ENCODE peak calls at places on chromosomes 5 and 9, in ten cellular contexts. One of them, this sample, is unnamed.

GRCh38 chr5:64594601-64595518 is 89.0 kb downstream of the RGS7BP start:
- DNase-seq in GM10248: no peak
- DNase-seq in nephron progenitor cell: peak
- DNase-seq in AG10803: no peak
- DNase-seq in brain microvascular endothelial cell: no peak
- DNase-seq in cardiac fibroblast: peak
- DNase-seq in right atrium auricular region: no peak
- DNase-seq in mucosa of descending colon: no peak
- DNase-seq in progenitor cell of endocrine pancreas: no peak
- DNase-seq in type B pancreatic cell: no peak
- DNase-seq in this sample: no peak

GRCh38 chr5:178590141-178590923 is at the start of gene COL23A1:
- DNase-seq in GM10248: peak
- DNase-seq in nephron progenitor cell: peak
- DNase-seq in AG10803: peak
- DNase-seq in brain microvascular endothelial cell: peak
- DNase-seq in cardiac fibroblast: peak
- DNase-seq in right atrium auricular region: no peak
- DNase-seq in mucosa of descending colon: peak
- DNase-seq in progenitor cell of endocrine pancreas: peak
- DNase-seq in type B pancreatic cell: peak
- DNase-seq in this sample: no peak

GRCh38 chr9:4297795-4298254 is 2.0 kb downstream of the GLIS3 start:
- DNase-seq in GM10248: peak
- DNase-seq in nephron progenitor cell: peak
- DNase-seq in AG10803: peak
- DNase-seq in brain microvascular endothelial cell: peak
- DNase-seq in cardiac fibroblast: peak
- DNase-seq in right atrium auricular region: peak
- DNase-seq in mucosa of descending colon: peak
- DNase-seq in progenitor cell of endocrine pancreas: peak
- DNase-seq in type B pancreatic cell: peak
- DNase-seq in this sample: peak

GRCh38 chr5:16784843-16785791 is 151.0 kb downstream of the MYO10 start:
- DNase-seq in GM10248: peak
- DNase-seq in nephron progenitor cell: no peak
- DNase-seq in AG10803: no peak
- DNase-seq in brain microvascular endothelial cell: no peak
- DNase-seq in cardiac fibroblast: no peak
- DNase-seq in right atrium auricular region: no peak
- DNase-seq in mucosa of descending colon: no peak
- DNase-seq in progenitor cell of endocrine pancreas: no peak
- DNase-seq in type B pancreatic cell: no peak
- DNase-seq in this sample: no peak

GRCh38 chr5:38167562-38167996 is 90.8 kb upstream of the EGFLAM start:
- DNase-seq in GM10248: no peak
- DNase-seq in nephron progenitor cell: no peak
- DNase-seq in AG10803: no peak
- DNase-seq in brain microvascular endothelial cell: no peak
- DNase-seq in cardiac fibroblast: no peak
- DNase-seq in right atrium auricular region: peak
- DNase-seq in mucosa of descending colon: no peak
- DNase-seq in progenitor cell of endocrine pancreas: no peak
- DNase-seq in type B pancreatic cell: no peak
- DNase-seq in this sample: no peak

GRCh38 chr9:4985376-4986266 is 549 bp downstream of the JAK2 start:
- DNase-seq in GM10248: peak
- DNase-seq in nephron progenitor cell: peak
- DNase-seq in AG10803: peak
- DNase-seq in brain microvascular endothelial cell: peak
- DNase-seq in cardiac fibroblast: peak
- DNase-seq in right atrium auricular region: no peak
- DNase-seq in mucosa of descending colon: peak
- DNase-seq in progenitor cell of endocrine pancreas: no peak
- DNase-seq in type B pancreatic cell: no peak
- DNase-seq in this sample: no peak

GRCh38 chr9:136333045-136333444 is 5.7 kb downstream of the GPSM1 start:
- DNase-seq in GM10248: no peak
- DNase-seq in nephron progenitor cell: no peak
- DNase-seq in AG10803: no peak
- DNase-seq in brain microvascular endothelial cell: no peak
- DNase-seq in cardiac fibroblast: no peak
- DNase-seq in right atrium auricular region: no peak
- DNase-seq in mucosa of descending colon: no peak
- DNase-seq in progenitor cell of endocrine pancreas: no peak
- DNase-seq in type B pancreatic cell: no peak
- DNase-seq in this sample: no peak

GRCh38 chr5:1751026-1751863 is 48.4 kb downstream of the MRPL36 start:
- DNase-seq in GM10248: no peak
- DNase-seq in nephron progenitor cell: no peak
- DNase-seq in AG10803: no peak
- DNase-seq in brain microvascular endothelial cell: no peak
- DNase-seq in cardiac fibroblast: no peak
- DNase-seq in right atrium auricular region: no peak
- DNase-seq in mucosa of descending colon: no peak
- DNase-seq in progenitor cell of endocrine pancreas: no peak
- DNase-seq in type B pancreatic cell: peak
- DNase-seq in this sample: no peak

DNA sequence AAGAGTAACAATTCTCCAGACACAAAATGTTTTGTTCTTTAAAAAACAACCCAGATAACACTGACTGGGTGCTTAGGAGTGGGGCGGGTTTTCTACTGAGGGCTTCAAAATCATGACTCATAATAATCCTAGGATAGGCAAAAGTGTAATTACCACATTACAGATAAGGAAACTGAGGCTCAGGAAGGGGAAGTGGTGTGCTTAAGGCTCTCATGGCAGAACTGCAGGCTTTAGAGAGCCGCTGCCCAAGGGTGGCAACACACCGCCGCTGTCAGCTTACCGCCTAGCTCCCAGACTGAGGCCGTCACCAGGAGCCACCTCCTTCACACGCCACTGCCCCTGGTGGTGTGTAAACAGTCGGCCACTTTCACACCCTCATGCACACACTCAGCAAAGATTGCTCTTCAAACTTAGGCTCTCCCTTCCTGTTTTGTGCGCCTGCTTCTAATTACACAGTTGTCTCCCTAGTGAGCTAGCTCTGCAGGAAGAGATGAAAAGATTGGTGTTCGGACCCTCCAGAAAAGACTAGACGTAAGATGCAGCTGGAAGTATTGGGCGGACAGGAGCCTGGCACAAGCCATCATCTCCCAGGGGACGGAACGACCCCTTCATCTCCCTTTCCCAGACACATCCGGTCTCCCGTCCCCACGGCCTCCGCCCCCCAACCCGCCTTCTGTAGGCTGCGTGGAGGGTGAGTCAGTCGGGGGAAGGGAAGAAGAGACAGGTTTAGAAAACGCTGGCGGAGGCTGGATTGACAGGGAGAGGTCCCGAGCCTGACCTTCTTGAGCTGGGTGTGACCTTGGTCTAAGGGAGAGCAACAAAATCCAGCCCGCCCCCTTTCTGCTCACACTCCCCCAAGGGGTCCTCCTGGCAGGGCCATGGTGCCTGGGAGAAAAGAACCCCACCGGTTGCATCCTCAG is 162.7 kb downstream of the SYK start:
- DNase-seq in GM10248: peak
- DNase-seq in nephron progenitor cell: peak
- DNase-seq in AG10803: no peak
- DNase-seq in brain microvascular endothelial cell: peak
- DNase-seq in cardiac fibroblast: peak
- DNase-seq in right atrium auricular region: no peak
- DNase-seq in mucosa of descending colon: peak
- DNase-seq in progenitor cell of endocrine pancreas: no peak
- DNase-seq in type B pancreatic cell: peak
- DNase-seq in this sample: no peak
- TF ChIP-seq CTCF in GM10248: no peak
- TF ChIP-seq CTCF in nephron progenitor cell: no peak
- TF ChIP-seq CTCF in AG10803: no peak
- TF ChIP-seq CTCF in brain microvascular endothelial cell: peak
- TF ChIP-seq CTCF in cardiac fibroblast: peak
- TF ChIP-seq CTCF in right atrium auricular region: no peak
- TF ChIP-seq CTCF in mucosa of descending colon: no peak
- TF ChIP-seq CTCF in progenitor cell of endocrine pancreas: peak
- TF ChIP-seq CTCF in type B pancreatic cell: peak
- TF ChIP-seq CTCF in this sample: no peak

GRCh38 chr5:132461671-132462070 is 28.9 kb downstream of the IRF1 start:
- DNase-seq in GM10248: no peak
- DNase-seq in nephron progenitor cell: no peak
- DNase-seq in AG10803: no peak
- DNase-seq in brain microvascular endothelial cell: no peak
- DNase-seq in cardiac fibroblast: no peak
- DNase-seq in right atrium auricular region: no peak
- DNase-seq in mucosa of descending colon: no peak
- DNase-seq in progenitor cell of endocrine pancreas: no peak
- DNase-seq in type B pancreatic cell: no peak
- DNase-seq in this sample: no peak

GRCh38 chr5:132459031-132459982 is 31.3 kb downstream of the IRF1 start:
- DNase-seq in GM10248: peak
- DNase-seq in nephron progenitor cell: no peak
- DNase-seq in AG10803: peak
- DNase-seq in brain microvascular endothelial cell: peak
- DNase-seq in cardiac fibroblast: peak
- DNase-seq in right atrium auricular region: no peak
- DNase-seq in mucosa of descending colon: peak
- DNase-seq in progenitor cell of endocrine pancreas: no peak
- DNase-seq in type B pancreatic cell: no peak
- DNase-seq in this sample: peak

GRCh38 chr5:132461235-132461634 is 29.3 kb downstream of the IRF1 start:
- DNase-seq in GM10248: no peak
- DNase-seq in nephron progenitor cell: no peak
- DNase-seq in AG10803: no peak
- DNase-seq in brain microvascular endothelial cell: no peak
- DNase-seq in cardiac fibroblast: no peak
- DNase-seq in right atrium auricular region: no peak
- DNase-seq in mucosa of descending colon: no peak
- DNase-seq in progenitor cell of endocrine pancreas: no peak
- DNase-seq in type B pancreatic cell: no peak
- DNase-seq in this sample: no peak

GRCh38 chr5:132460835-132461230 is 29.7 kb downstream of the IRF1 start:
- DNase-seq in GM10248: no peak
- DNase-seq in nephron progenitor cell: no peak
- DNase-seq in AG10803: no peak
- DNase-seq in brain microvascular endothelial cell: no peak
- DNase-seq in cardiac fibroblast: no peak
- DNase-seq in right atrium auricular region: no peak
- DNase-seq in mucosa of descending colon: no peak
- DNase-seq in progenitor cell of endocrine pancreas: no peak
- DNase-seq in type B pancreatic cell: no peak
- DNase-seq in this sample: peak

DNA sequence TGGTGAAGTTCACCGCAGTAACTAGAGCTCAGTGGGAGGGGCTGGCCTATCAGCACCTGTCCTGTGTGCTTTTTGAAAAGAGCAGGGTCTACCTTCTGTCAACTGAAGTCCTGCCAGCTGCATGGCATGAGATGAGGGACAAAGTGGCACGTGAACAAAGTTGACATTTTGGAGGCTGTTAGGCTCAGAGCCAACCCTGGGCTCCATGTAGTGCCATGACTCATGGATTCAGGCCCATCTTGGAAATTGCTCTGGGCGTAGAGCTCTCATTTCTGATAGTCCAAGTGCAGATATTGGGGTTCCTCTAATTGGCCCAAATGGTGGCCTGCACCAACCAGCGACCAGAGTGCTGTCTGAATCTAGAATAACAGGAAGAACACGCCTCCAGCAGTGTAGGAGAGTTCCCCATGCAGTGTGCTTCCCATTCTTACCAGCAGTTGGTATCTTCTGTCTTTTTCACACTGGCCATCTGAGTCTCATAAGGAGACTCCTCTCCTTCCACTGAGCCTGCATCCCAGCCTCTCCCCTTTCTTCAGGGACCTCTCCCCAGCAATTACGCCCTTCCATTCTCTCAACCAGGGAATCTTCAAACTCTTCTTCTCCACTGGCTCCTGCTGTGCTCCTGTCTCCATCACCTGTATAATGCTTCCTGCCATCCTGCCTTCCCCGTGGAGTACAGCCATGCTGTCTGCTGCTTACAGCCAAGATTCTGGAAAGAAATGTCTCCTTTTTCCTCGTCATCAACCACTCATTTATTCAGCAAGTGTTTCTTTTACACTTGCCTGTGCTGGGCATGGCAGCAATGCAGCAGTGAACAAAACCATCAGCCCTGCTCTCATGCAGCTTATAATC is 30.4 kb downstream of the IRF1 start:
- DNase-seq in GM10248: no peak
- DNase-seq in nephron progenitor cell: no peak
- DNase-seq in AG10803: no peak
- DNase-seq in brain microvascular endothelial cell: no peak
- DNase-seq in cardiac fibroblast: no peak
- DNase-seq in right atrium auricular region: no peak
- DNase-seq in mucosa of descending colon: no peak
- DNase-seq in progenitor cell of endocrine pancreas: no peak
- DNase-seq in type B pancreatic cell: no peak
- DNase-seq in this sample: peak
- TF ChIP-seq CTCF in GM10248: no peak
- TF ChIP-seq CTCF in nephron progenitor cell: no peak
- TF ChIP-seq CTCF in AG10803: peak
- TF ChIP-seq CTCF in brain microvascular endothelial cell: peak
- TF ChIP-seq CTCF in cardiac fibroblast: peak
- TF ChIP-seq CTCF in right atrium auricular region: no peak
- TF ChIP-seq CTCF in mucosa of descending colon: no peak
- TF ChIP-seq CTCF in progenitor cell of endocrine pancreas: no peak
- TF ChIP-seq CTCF in type B pancreatic cell: peak
- TF ChIP-seq CTCF in this sample: no peak

GRCh38 chr5:56302027-56302426 is 68.9 kb upstream of the ANKRD55 start:
- DNase-seq in GM10248: no peak
- DNase-seq in nephron progenitor cell: no peak
- DNase-seq in AG10803: no peak
- DNase-seq in brain microvascular endothelial cell: no peak
- DNase-seq in cardiac fibroblast: no peak
- DNase-seq in right atrium auricular region: no peak
- DNase-seq in mucosa of descending colon: no peak
- DNase-seq in progenitor cell of endocrine pancreas: no peak
- DNase-seq in type B pancreatic cell: no peak
- DNase-seq in this sample: no peak

GRCh38 chr5:56301041-56301440 is 67.9 kb upstream of the ANKRD55 start:
- DNase-seq in GM10248: no peak
- DNase-seq in nephron progenitor cell: no peak
- DNase-seq in AG10803: no peak
- DNase-seq in brain microvascular endothelial cell: no peak
- DNase-seq in cardiac fibroblast: peak
- DNase-seq in right atrium auricular region: no peak
- DNase-seq in mucosa of descending colon: no peak
- DNase-seq in progenitor cell of endocrine pancreas: no peak
- DNase-seq in type B pancreatic cell: no peak
- DNase-seq in this sample: peak

GRCh38 chr5:56305551-56305950 is 72.4 kb upstream of the ANKRD55 start:
- DNase-seq in GM10248: no peak
- DNase-seq in nephron progenitor cell: no peak
- DNase-seq in AG10803: peak
- DNase-seq in brain microvascular endothelial cell: no peak
- DNase-seq in cardiac fibroblast: no peak
- DNase-seq in right atrium auricular region: no peak
- DNase-seq in mucosa of descending colon: no peak
- DNase-seq in progenitor cell of endocrine pancreas: no peak
- DNase-seq in type B pancreatic cell: no peak
- DNase-seq in this sample: no peak

GRCh38 chr5:56305001-56305400 is 71.9 kb upstream of the ANKRD55 start:
- DNase-seq in GM10248: no peak
- DNase-seq in nephron progenitor cell: no peak
- DNase-seq in AG10803: peak
- DNase-seq in brain microvascular endothelial cell: no peak
- DNase-seq in cardiac fibroblast: no peak
- DNase-seq in right atrium auricular region: no peak
- DNase-seq in mucosa of descending colon: no peak
- DNase-seq in progenitor cell of endocrine pancreas: no peak
- DNase-seq in type B pancreatic cell: no peak
- DNase-seq in this sample: no peak

DNA sequence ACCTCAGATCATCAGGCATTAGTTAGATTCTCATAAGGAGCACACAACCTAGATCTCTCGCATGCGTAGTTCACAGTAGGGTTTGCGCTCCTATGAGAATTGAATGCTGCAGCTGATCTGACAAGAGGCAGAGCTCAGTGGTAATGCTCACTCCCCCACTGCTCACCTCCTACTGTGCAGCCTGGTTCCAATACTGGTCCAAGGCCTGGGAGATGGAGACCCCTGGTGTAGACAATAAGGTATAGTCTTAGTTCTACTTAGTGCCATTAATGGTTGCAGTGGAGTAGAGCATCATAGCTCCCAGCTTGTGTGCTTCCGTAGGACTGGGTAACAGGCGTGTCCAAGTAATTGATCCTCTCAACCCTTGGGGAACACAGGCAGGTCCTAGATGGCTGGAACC is 70.4 kb upstream of the ANKRD55 start:
- DNase-seq in GM10248: no peak
- DNase-seq in nephron progenitor cell: no peak
- DNase-seq in AG10803: no peak
- DNase-seq in brain microvascular endothelial cell: no peak
- DNase-seq in cardiac fibroblast: no peak
- DNase-seq in right atrium auricular region: no peak
- DNase-seq in mucosa of descending colon: no peak
- DNase-seq in progenitor cell of endocrine pancreas: no peak
- DNase-seq in type B pancreatic cell: no peak
- DNase-seq in this sample: no peak
- TF ChIP-seq CTCF in GM10248: no peak
- TF ChIP-seq CTCF in nephron progenitor cell: no peak
- TF ChIP-seq CTCF in AG10803: no peak
- TF ChIP-seq CTCF in brain microvascular endothelial cell: peak
- TF ChIP-seq CTCF in cardiac fibroblast: peak
- TF ChIP-seq CTCF in right atrium auricular region: no peak
- TF ChIP-seq CTCF in mucosa of descending colon: no peak
- TF ChIP-seq CTCF in progenitor cell of endocrine pancreas: no peak
- TF ChIP-seq CTCF in type B pancreatic cell: no peak
- TF ChIP-seq CTCF in this sample: no peak

GRCh38 chr5:78295035-78295961 is 800 bp upstream of the AP3B1 start:
- DNase-seq in GM10248: peak
- DNase-seq in nephron progenitor cell: peak
- DNase-seq in AG10803: peak
- DNase-seq in brain microvascular endothelial cell: no peak
- DNase-seq in cardiac fibroblast: no peak
- DNase-seq in right atrium auricular region: no peak
- DNase-seq in mucosa of descending colon: peak
- DNase-seq in progenitor cell of endocrine pancreas: peak
- DNase-seq in type B pancreatic cell: no peak
- DNase-seq in this sample: peak
- TF ChIP-seq CTCF in GM10248: peak
- TF ChIP-seq CTCF in nephron progenitor cell: peak
- TF ChIP-seq CTCF in AG10803: peak
- TF ChIP-seq CTCF in brain microvascular endothelial cell: peak
- TF ChIP-seq CTCF in cardiac fibroblast: peak
- TF ChIP-seq CTCF in right atrium auricular region: no peak
- TF ChIP-seq CTCF in mucosa of descending colon: no peak
- TF ChIP-seq CTCF in progenitor cell of endocrine pancreas: peak
- TF ChIP-seq CTCF in type B pancreatic cell: peak
- TF ChIP-seq CTCF in this sample: peak